ENCODE peak calls at places on chromosomes 1 and 21, in five cellular contexts. Y, D, W, B and U are unnamed samples.

GRCh38 chr1:178172939-178173338 is 79.0 kb downstream of the RASAL2 start:
- DNase-seq in Y (peak), D (no peak), B (no peak), W (no peak), U (no peak)

GRCh38 chr1:15684468-15685283 is 556 bp downstream of the PLEKHM2 start:
- DNase-seq in B (no peak), D (no peak), Y (no peak), W (peak), U (no peak)

GRCh38 chr1:85601930-85602329 is 21.4 kb downstream of the CCN1 start:
- DNase-seq in D (no peak), Y (no peak), B (no peak), W (no peak), U (no peak)

GRCh38 chr1:176541663-176542062 is 78.7 kb downstream of the PAPPA2 start:
- DNase-seq in Y (no peak), D (no peak), W (no peak), B (no peak), U (no peak)

GRCh38 chr1:67044631-67045270 is 9.2 kb downstream of the SLC35D1 start:
- DNase-seq in Y (no peak), D (no peak), W (no peak), B (no peak), U (no peak)

GRCh38 chr1:173917149-173917548 is at the start of gene SERPINC1:
- DNase-seq in B (peak), Y (no peak), W (no peak), D (no peak), U (no peak)

GRCh38 chr21:46304437-46304836 is 18.3 kb downstream of the YBEY start:
- DNase-seq in B (no peak), Y (no peak), W (no peak), D (no peak), U (no peak)

GRCh38 chr1:155127672-155128468 is at the start of gene EFNA1:
- DNase-seq in D (no peak), W (peak), B (peak), Y (peak), U (no peak)

GRCh38 chr1:19350566-19350965 is 38.4 kb downstream of the SLC66A1 start:
- DNase-seq in B (no peak), Y (no peak), W (no peak), D (no peak), U (no peak)

GRCh38 chr1:39642796-39643195 is 3.4 kb upstream of the HEYL start:
- DNase-seq in D (no peak), B (no peak), W (no peak), Y (no peak), U (no peak)

GRCh38 chr1:229003233-229004031 is 267.5 kb upstream of the RAB4A start:
- DNase-seq in W (no peak), B (peak), Y (no peak), D (no peak), U (no peak)
- TF ChIP-seq HDAC2 in W (no peak), B (peak), Y (no peak), D (no peak), U (no peak)

GRCh38 chr21:31777857-31778256 is 45.9 kb upstream of the SCAF4 start:
- DNase-seq in B (no peak), D (no peak), W (no peak), Y (no peak), U (no peak)

GRCh38 chr21:31786164-31786920 is 54.4 kb upstream of the SCAF4 start:
- DNase-seq in Y (no peak), B (no peak), D (no peak), W (no peak), U (no peak)

GRCh38 chr21:31780944-31781343 is 49.0 kb upstream of the SCAF4 start:
- DNase-seq in D (no peak), W (no peak), B (peak), Y (peak), U (no peak)

DNA sequence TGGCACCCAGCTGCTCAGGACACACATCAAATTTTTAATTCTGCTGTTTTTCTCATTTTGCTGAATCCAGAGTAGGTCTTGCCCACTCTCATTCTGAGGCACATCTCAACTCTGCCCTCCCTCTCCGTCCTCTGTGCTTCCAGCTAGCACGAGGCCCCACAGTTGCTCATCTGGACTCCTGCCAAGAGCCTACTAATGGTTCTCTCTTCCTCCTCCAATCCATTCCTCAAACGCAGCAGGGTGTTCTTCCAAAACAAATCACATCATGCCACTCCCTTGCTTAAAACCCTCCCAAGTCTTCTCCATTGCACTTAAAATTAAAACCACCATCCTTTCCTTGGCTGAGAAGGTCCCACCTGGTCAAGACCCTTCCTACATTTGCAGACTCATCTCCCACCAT is 49.8 kb upstream of the SCAF4 start:
- DNase-seq in D (no peak), B (no peak), W (no peak), Y (peak), U (no peak)
- TF ChIP-seq HDAC2 in D (no peak), B (no peak), W (no peak), Y (no peak), U (no peak)

GRCh38 chr1:41587791-41588190 is 103.3 kb upstream of the EDN2 start:
- DNase-seq in Y (no peak), W (no peak), D (no peak), B (no peak), U (no peak)
- TF ChIP-seq HDAC2 in Y (no peak), W (no peak), D (no peak), B (no peak), U (no peak)

GRCh38 chr1:64516803-64517568 is 47.1 kb downstream of the CACHD1 start:
- DNase-seq in W (no peak), D (no peak), Y (no peak), B (no peak), U (no peak)
- TF ChIP-seq HDAC2 in W (no peak), D (no peak), Y (no peak), B (no peak), U (no peak)

GRCh38 chr21:44511938-44512275 is 28.1 kb downstream of the KRTAP10-1 start:
- DNase-seq in Y (no peak), W (no peak), D (no peak), B (no peak), U (no peak)

GRCh38 chr21:44512496-44513388 is 27.3 kb downstream of the KRTAP10-1 start:
- DNase-seq in B (no peak), D (no peak), Y (no peak), W (no peak), U (no peak)

GRCh38 chr21:44514218-44514520 is 25.8 kb downstream of the KRTAP10-1 start:
- DNase-seq in B (no peak), Y (no peak), D (no peak), W (no peak), U (no peak)

GRCh38 chr21:44514746-44515358 is 25.1 kb downstream of the KRTAP10-1 start:
- DNase-seq in W (no peak), Y (no peak), D (no peak), B (peak), U (no peak)

DNA sequence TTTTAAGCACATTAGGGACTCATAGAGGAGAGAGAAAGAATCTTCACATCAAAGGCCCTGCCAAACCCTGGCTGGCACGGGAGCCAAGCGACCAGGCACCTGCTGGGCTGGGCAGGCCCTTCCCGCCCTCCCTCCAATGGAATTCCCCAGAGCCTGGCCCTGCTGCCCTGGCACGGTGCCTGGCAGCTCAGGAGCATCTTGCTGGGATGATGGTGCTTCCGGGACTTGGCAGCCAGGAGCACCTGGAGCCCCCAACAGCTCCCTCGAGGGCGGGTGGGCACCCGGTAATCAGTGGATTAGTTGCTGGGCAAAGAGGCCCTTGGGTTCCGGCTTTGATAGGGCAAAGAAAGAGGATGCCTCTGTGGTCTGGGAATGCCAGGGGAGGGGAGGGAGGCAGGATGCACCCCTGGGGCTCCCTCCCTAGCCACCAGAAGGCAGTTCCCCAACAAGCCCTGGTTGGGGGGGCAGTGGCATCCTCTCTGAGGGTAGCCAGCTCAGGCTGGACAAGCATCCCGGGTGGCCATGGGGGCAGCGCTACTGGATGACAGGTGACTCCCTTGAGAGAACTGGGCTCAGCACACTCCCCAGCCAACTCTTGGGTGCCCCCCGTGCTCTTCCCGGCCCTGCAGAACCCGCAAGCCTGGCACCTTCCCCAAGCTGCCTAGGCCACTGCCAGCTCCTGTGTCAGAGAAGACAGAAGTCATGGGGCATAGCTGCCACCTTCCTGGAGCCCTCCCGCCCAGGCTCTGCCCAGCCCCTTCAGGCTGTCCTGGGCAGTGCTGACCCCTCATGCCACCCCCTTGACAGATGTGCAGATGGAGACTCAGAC is 26.4 kb downstream of the KRTAP10-1 start:
- DNase-seq in B (no peak), D (no peak), Y (no peak), W (no peak), U (no peak)
- TF ChIP-seq HDAC2 in B (no peak), D (no peak), Y (no peak), W (no peak), U (no peak)

GRCh38 chr1:116413414-116413813 is 40.4 kb downstream of the ATP1A1 start:
- DNase-seq in D (no peak), B (no peak), W (no peak), Y (no peak), U (no peak)
- TF ChIP-seq HDAC2 in D (no peak), B (no peak), W (no peak), Y (no peak), U (no peak)

GRCh38 chr1:210218047-210218446 is 14.5 kb upstream of the SERTAD4 start:
- DNase-seq in W (no peak), D (no peak), Y (no peak), B (no peak), U (no peak)

GRCh38 chr1:210213335-210213734 is 19.3 kb upstream of the SERTAD4 start:
- DNase-seq in D (no peak), W (no peak), Y (no peak), B (no peak), U (peak)

GRCh38 chr1:210217482-210217881 is 15.1 kb upstream of the SERTAD4 start:
- DNase-seq in B (no peak), W (no peak), D (no peak), Y (no peak), U (no peak)

DNA sequence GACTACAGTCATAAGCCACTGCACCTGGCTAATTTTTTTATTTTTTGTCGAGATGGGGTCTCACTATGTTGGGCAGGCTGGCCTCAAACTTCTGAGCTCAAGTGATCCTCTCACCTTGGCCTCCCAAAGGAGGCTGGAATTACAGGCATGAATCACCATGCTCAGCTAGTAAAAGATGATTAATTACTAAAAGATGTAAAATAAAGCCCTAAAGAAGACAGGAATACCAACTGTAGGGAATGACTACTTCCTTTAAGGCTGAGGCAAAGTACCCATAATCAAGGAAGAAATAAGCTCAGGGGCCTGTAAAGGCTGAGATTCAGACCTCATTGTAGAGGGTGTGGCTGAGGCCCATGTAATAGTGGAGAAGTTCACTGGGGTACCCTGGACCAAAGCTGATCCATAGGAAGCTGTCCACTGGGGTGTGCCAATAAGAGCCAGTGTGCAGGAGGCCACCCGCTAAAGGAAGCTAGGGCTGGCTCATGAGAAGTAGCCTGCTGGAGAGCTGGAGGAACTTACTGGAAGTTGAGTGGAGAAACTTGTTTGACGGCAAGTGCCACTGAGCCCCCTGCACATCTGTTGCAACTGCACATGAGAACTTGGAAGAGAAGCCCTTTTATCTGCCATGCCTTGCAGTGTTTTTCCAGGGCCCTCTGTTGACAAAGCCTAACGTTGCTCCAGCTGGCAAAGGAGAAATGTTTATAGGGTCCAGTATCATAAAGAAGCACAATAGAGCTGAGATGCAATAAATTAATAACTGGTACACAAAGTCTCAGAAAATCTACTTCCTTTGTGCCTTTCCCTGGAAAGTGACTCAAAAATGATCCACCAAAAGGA is 17.8 kb upstream of the SERTAD4 start:
- DNase-seq in D (no peak), B (no peak), W (no peak), Y (no peak), U (no peak)
- TF ChIP-seq HDAC2 in D (no peak), B (no peak), W (no peak), Y (no peak), U (no peak)